ENCODE peak calls at places on chromosomes 6 and 20, in seven cellular contexts. One of them, this sample, is unnamed.

GRCh38 chr20:61941721-61942405 is 123.8 kb downstream of the TAF4 start:
- DNase-seq in NCI-H82: no peak
- DNase-seq in activated T-cell treated with anti-CD3 and anti-CD28 coated beads, Interleukin-2, amount 50 U/mL, for 4 hours: no peak
- DNase-seq in HFF-Myc: no peak
- DNase-seq in DND-41: no peak
- DNase-seq in psoas muscle: no peak
- DNase-seq in B cell: no peak
- DNase-seq in this sample: no peak

GRCh38 chr20:59636791-59637370 is 32.5 kb downstream of the PHACTR3 start:
- DNase-seq in DND-41: no peak
- DNase-seq in activated T-cell treated with anti-CD3 and anti-CD28 coated beads, Interleukin-2, amount 50 U/mL, for 4 hours: no peak
- DNase-seq in psoas muscle: no peak
- DNase-seq in NCI-H82: no peak
- DNase-seq in B cell: no peak
- DNase-seq in HFF-Myc: no peak
- DNase-seq in this sample: no peak

GRCh38 chr6:36917541-36918193 is 31.9 kb downstream of the C6orf89 start:
- DNase-seq in HFF-Myc: no peak
- DNase-seq in NCI-H82: no peak
- DNase-seq in DND-41: no peak
- DNase-seq in activated T-cell treated with anti-CD3 and anti-CD28 coated beads, Interleukin-2, amount 50 U/mL, for 4 hours: no peak
- DNase-seq in B cell: no peak
- DNase-seq in psoas muscle: peak; percentile 62
- DNase-seq in this sample: no peak

GRCh38 chr6:47066418-47066817 is 24.3 kb upstream of the ADGRF1 start:
- DNase-seq in NCI-H82: no peak
- DNase-seq in activated T-cell treated with anti-CD3 and anti-CD28 coated beads, Interleukin-2, amount 50 U/mL, for 4 hours: no peak
- DNase-seq in B cell: no peak
- DNase-seq in DND-41: no peak
- DNase-seq in psoas muscle: no peak
- DNase-seq in HFF-Myc: no peak
- DNase-seq in this sample: no peak

GRCh38 chr6:44926556-44926955 is 401.6 kb upstream of the RUNX2 start:
- DNase-seq in NCI-H82: peak; percentile 16
- DNase-seq in activated T-cell treated with anti-CD3 and anti-CD28 coated beads, Interleukin-2, amount 50 U/mL, for 4 hours: no peak
- DNase-seq in HFF-Myc: no peak
- DNase-seq in psoas muscle: no peak
- DNase-seq in DND-41: no peak
- DNase-seq in B cell: no peak
- DNase-seq in this sample: no peak

GRCh38 chr20:44692932-44693476 is 22.2 kb upstream of the CCN5 start:
- DNase-seq in NCI-H82: no peak
- DNase-seq in B cell: no peak
- DNase-seq in HFF-Myc: no peak
- DNase-seq in psoas muscle: peak; percentile 86
- DNase-seq in activated T-cell treated with anti-CD3 and anti-CD28 coated beads, Interleukin-2, amount 50 U/mL, for 4 hours: no peak
- DNase-seq in DND-41: no peak
- DNase-seq in this sample: peak; percentile 90

GRCh38 chr6:13248549-13248948 is 79.8 kb downstream of the TBC1D7 start:
- DNase-seq in DND-41: no peak
- DNase-seq in HFF-Myc: no peak
- DNase-seq in psoas muscle: no peak
- DNase-seq in activated T-cell treated with anti-CD3 and anti-CD28 coated beads, Interleukin-2, amount 50 U/mL, for 4 hours: no peak
- DNase-seq in B cell: no peak
- DNase-seq in NCI-H82: peak; percentile 68
- DNase-seq in this sample: no peak

GRCh38 chr6:3990692-3991491 is 88.0 kb downstream of the FAM217A start:
- DNase-seq in NCI-H82: peak; percentile 97
- DNase-seq in DND-41: peak; percentile 73
- DNase-seq in psoas muscle: peak; percentile 85
- DNase-seq in activated T-cell treated with anti-CD3 and anti-CD28 coated beads, Interleukin-2, amount 50 U/mL, for 4 hours: peak; percentile 66
- DNase-seq in B cell: peak; percentile 58
- DNase-seq in HFF-Myc: peak; percentile 80
- DNase-seq in this sample: peak; percentile 83

GRCh38 chr6:117590447-117590846 is 11.9 kb downstream of the GOPC start:
- DNase-seq in HFF-Myc: no peak
- DNase-seq in psoas muscle: no peak
- DNase-seq in NCI-H82: no peak
- DNase-seq in B cell: no peak
- DNase-seq in activated T-cell treated with anti-CD3 and anti-CD28 coated beads, Interleukin-2, amount 50 U/mL, for 4 hours: no peak
- DNase-seq in DND-41: no peak
- DNase-seq in this sample: no peak

GRCh38 chr6:89940225-89941027 is 46.2 kb downstream of the GJA10 start:
- DNase-seq in NCI-H82: peak; percentile 79
- DNase-seq in HFF-Myc: peak; percentile 65
- DNase-seq in activated T-cell treated with anti-CD3 and anti-CD28 coated beads, Interleukin-2, amount 50 U/mL, for 4 hours: peak; percentile 53
- DNase-seq in psoas muscle: peak; percentile 48
- DNase-seq in DND-41: peak; percentile 80
- DNase-seq in B cell: peak; percentile 62
- DNase-seq in this sample: peak; percentile 81

GRCh38 chr6:10837009-10837691 is 1.2 kb downstream of the MAK start:
- DNase-seq in psoas muscle: peak; percentile 16
- DNase-seq in DND-41: no peak
- DNase-seq in B cell: peak; percentile 23
- DNase-seq in activated T-cell treated with anti-CD3 and anti-CD28 coated beads, Interleukin-2, amount 50 U/mL, for 4 hours: no peak
- DNase-seq in NCI-H82: peak; percentile 88
- DNase-seq in HFF-Myc: no peak
- DNase-seq in this sample: no peak

GRCh38 chr6:20569000-20569610 is 34.8 kb downstream of the CDKAL1 start:
- DNase-seq in DND-41: no peak
- DNase-seq in NCI-H82: peak; percentile 40
- DNase-seq in psoas muscle: no peak
- DNase-seq in B cell: no peak
- DNase-seq in HFF-Myc: no peak
- DNase-seq in activated T-cell treated with anti-CD3 and anti-CD28 coated beads, Interleukin-2, amount 50 U/mL, for 4 hours: no peak
- DNase-seq in this sample: no peak

GRCh38 chr6:1404066-1404712 is 14.8 kb downstream of the FOXF2 start:
- DNase-seq in B cell: no peak
- DNase-seq in activated T-cell treated with anti-CD3 and anti-CD28 coated beads, Interleukin-2, amount 50 U/mL, for 4 hours: no peak
- DNase-seq in DND-41: no peak
- DNase-seq in NCI-H82: no peak
- DNase-seq in psoas muscle: no peak
- DNase-seq in HFF-Myc: no peak
- DNase-seq in this sample: no peak

GRCh38 chr6:1986454-1987243 is 258.8 kb downstream of the GMDS start:
- DNase-seq in HFF-Myc: no peak
- DNase-seq in DND-41: no peak
- DNase-seq in NCI-H82: no peak
- DNase-seq in psoas muscle: no peak
- DNase-seq in activated T-cell treated with anti-CD3 and anti-CD28 coated beads, Interleukin-2, amount 50 U/mL, for 4 hours: no peak
- DNase-seq in B cell: no peak
- DNase-seq in this sample: no peak

GRCh38 chr20:52279667-52280180 is 88.1 kb upstream of the ZFP64 start:
- DNase-seq in activated T-cell treated with anti-CD3 and anti-CD28 coated beads, Interleukin-2, amount 50 U/mL, for 4 hours: no peak
- DNase-seq in psoas muscle: no peak
- DNase-seq in HFF-Myc: no peak
- DNase-seq in NCI-H82: no peak
- DNase-seq in DND-41: no peak
- DNase-seq in B cell: no peak
- DNase-seq in this sample: no peak

GRCh38 chr20:63097336-63097831 is 90.6 kb upstream of the BHLHE23 start:
- DNase-seq in NCI-H82: no peak
- DNase-seq in B cell: no peak
- DNase-seq in activated T-cell treated with anti-CD3 and anti-CD28 coated beads, Interleukin-2, amount 50 U/mL, for 4 hours: peak; percentile 3
- DNase-seq in DND-41: no peak
- DNase-seq in HFF-Myc: no peak
- DNase-seq in psoas muscle: no peak
- DNase-seq in this sample: no peak

GRCh38 chr20:2631228-2631627 is 21.2 kb upstream of the NOP56 start:
- DNase-seq in B cell: no peak
- DNase-seq in psoas muscle: no peak
- DNase-seq in NCI-H82: no peak
- DNase-seq in HFF-Myc: no peak
- DNase-seq in activated T-cell treated with anti-CD3 and anti-CD28 coated beads, Interleukin-2, amount 50 U/mL, for 4 hours: no peak
- DNase-seq in DND-41: no peak
- DNase-seq in this sample: no peak

GRCh38 chr6:170041526-170041925 is 249.4 kb downstream of the DLL1 start:
- DNase-seq in HFF-Myc: no peak
- DNase-seq in DND-41: no peak
- DNase-seq in NCI-H82: no peak
- DNase-seq in B cell: no peak
- DNase-seq in activated T-cell treated with anti-CD3 and anti-CD28 coated beads, Interleukin-2, amount 50 U/mL, for 4 hours: no peak
- DNase-seq in psoas muscle: no peak
- DNase-seq in this sample: no peak

GRCh38 chr20:33006776-33007375 is 628 bp upstream of the BPIFB2 start:
- DNase-seq in activated T-cell treated with anti-CD3 and anti-CD28 coated beads, Interleukin-2, amount 50 U/mL, for 4 hours: no peak
- DNase-seq in psoas muscle: no peak
- DNase-seq in NCI-H82: no peak
- DNase-seq in B cell: no peak
- DNase-seq in DND-41: no peak
- DNase-seq in HFF-Myc: no peak
- DNase-seq in this sample: no peak

GRCh38 chr6:129704708-129705107 is 5.3 kb downstream of the ARHGAP18 start:
- DNase-seq in NCI-H82: no peak
- DNase-seq in HFF-Myc: no peak
- DNase-seq in activated T-cell treated with anti-CD3 and anti-CD28 coated beads, Interleukin-2, amount 50 U/mL, for 4 hours: no peak
- DNase-seq in B cell: no peak
- DNase-seq in psoas muscle: no peak
- DNase-seq in DND-41: no peak
- DNase-seq in this sample: no peak

GRCh38 chr6:108559884-108560462 is 744 bp upstream of the FOXO3 start:
- DNase-seq in NCI-H82: peak; percentile 87
- DNase-seq in HFF-Myc: no peak
- DNase-seq in activated T-cell treated with anti-CD3 and anti-CD28 coated beads, Interleukin-2, amount 50 U/mL, for 4 hours: peak; percentile 21
- DNase-seq in psoas muscle: peak; percentile 74
- DNase-seq in DND-41: no peak
- DNase-seq in B cell: no peak
- DNase-seq in this sample: peak; percentile 63

GRCh38 chr6:50816947-50817637 is 1.6 kb upstream of the TFAP2B start:
- DNase-seq in activated T-cell treated with anti-CD3 and anti-CD28 coated beads, Interleukin-2, amount 50 U/mL, for 4 hours: no peak
- DNase-seq in HFF-Myc: no peak
- DNase-seq in psoas muscle: no peak
- DNase-seq in B cell: no peak
- DNase-seq in NCI-H82: peak; percentile 12
- DNase-seq in DND-41: no peak
- DNase-seq in this sample: no peak

GRCh38 chr6:120671519-120671918 is 662.8 kb downstream of the TBC1D32 start:
- DNase-seq in HFF-Myc: no peak
- DNase-seq in activated T-cell treated with anti-CD3 and anti-CD28 coated beads, Interleukin-2, amount 50 U/mL, for 4 hours: no peak
- DNase-seq in NCI-H82: peak; percentile 93
- DNase-seq in DND-41: no peak
- DNase-seq in psoas muscle: no peak
- DNase-seq in B cell: no peak
- DNase-seq in this sample: no peak

GRCh38 chr6:148747145-148747492 is 289 bp downstream of the UST start:
- DNase-seq in activated T-cell treated with anti-CD3 and anti-CD28 coated beads, Interleukin-2, amount 50 U/mL, for 4 hours: peak; percentile 9
- DNase-seq in HFF-Myc: no peak
- DNase-seq in B cell: no peak
- DNase-seq in psoas muscle: peak; percentile 64
- DNase-seq in DND-41: no peak
- DNase-seq in NCI-H82: peak; percentile 47
- DNase-seq in this sample: no peak

GRCh38 chr6:27617046-27617687 is 144.3 kb upstream of the ZNF184 start:
- DNase-seq in psoas muscle: no peak
- DNase-seq in HFF-Myc: no peak
- DNase-seq in B cell: no peak
- DNase-seq in DND-41: no peak
- DNase-seq in NCI-H82: peak; percentile 29
- DNase-seq in activated T-cell treated with anti-CD3 and anti-CD28 coated beads, Interleukin-2, amount 50 U/mL, for 4 hours: no peak
- DNase-seq in this sample: no peak

This sample was measured in astrocyte of the cerebellum.